ENCODE peak calls at places on chromosomes 3 and 15, in eight cellular contexts. C, Z, W, N, E, P, V and Q are unnamed samples.

GRCh38 chr15:89806565-89807550 is 7.8 kb downstream of the ANPEP start:
- DNase-seq in C (no peak), Z (no peak), W (no peak), N (no peak), E (no peak), P (no peak), V (no peak), Q (no peak)

GRCh38 chr3:124398594-124398993 is 331.7 kb upstream of the UMPS start:
- DNase-seq in C (no peak), Z (no peak), W (no peak), N (no peak), E (no peak), P (no peak), V (no peak), Q (no peak)

GRCh38 chr3:53009826-53010539 is 35.9 kb downstream of the SFMBT1 start:
- DNase-seq in C (no peak), Z (no peak), W (no peak), N (no peak), E (no peak), P (no peak), V (no peak), Q (no peak)

GRCh38 chr3:45214061-45214680 is 11.9 kb downstream of the TMEM158 start:
- DNase-seq in C (no peak), Z (no peak), W (no peak), N (no peak), E (no peak), P (no peak), V (no peak), Q (no peak)

GRCh38 chr3:191148131-191148530 is 50.9 kb upstream of the OSTN start:
- DNase-seq in C (no peak), Z (no peak), W (no peak), N (peak; percentile 12), E (no peak), P (no peak), V (no peak), Q (peak; percentile 15)

GRCh38 chr3:194622621-194623360 is 10.4 kb downstream of the TMEM44 start:
- DNase-seq in C (no peak), Z (no peak), W (no peak), N (no peak), E (no peak), P (no peak), V (no peak), Q (no peak)

GRCh38 chr3:51379746-51380330 is 5.3 kb upstream of the MANF start:
- DNase-seq in C (no peak), Z (no peak), W (no peak), N (no peak), E (no peak), P (no peak), V (no peak), Q (peak; percentile 33)

GRCh38 chr3:51338632-51339031 is 46.5 kb upstream of the MANF start:
- DNase-seq in C (no peak), Z (no peak), W (no peak), N (no peak), E (no peak), P (no peak), V (no peak), Q (no peak)

GRCh38 chr3:123411340-123412040 is 37.4 kb downstream of the ADCY5 start:
- DNase-seq in C (no peak), Z (no peak), W (no peak), N (no peak), E (no peak), P (no peak), V (no peak), Q (no peak)

GRCh38 chr3:191356586-191357439 is 26.5 kb upstream of the UTS2B start:
- DNase-seq in C (no peak), Z (no peak), W (no peak), N (peak; percentile 70), E (peak; percentile 73), P (no peak), V (no peak), Q (peak; percentile 67)

GRCh38 chr3:105367406-105368213 is 901 bp downstream of the ALCAM start:
- DNase-seq in C (peak; percentile 71), Z (no peak), W (peak; percentile 87), N (peak; percentile 87), E (peak; percentile 69), P (peak; percentile 54), V (peak; percentile 82), Q (peak; percentile 77)

GRCh38 chr15:65641723-65642475 is 20.2 kb downstream of the SLC24A1 start:
- DNase-seq in C (no peak), Z (peak; percentile 91), W (no peak), N (no peak), E (no peak), P (no peak), V (no peak), Q (peak; percentile 37)

GRCh38 chr3:126519506-126520455 is 2.2 kb upstream of the UROC1 start:
- DNase-seq in C (no peak), Z (no peak), W (no peak), N (no peak), E (no peak), P (no peak), V (no peak), Q (no peak)

GRCh38 chr3:62876064-62876463 is 848 bp upstream of the CADPS start:
- DNase-seq in C (peak; percentile 10), Z (peak; percentile 62), W (no peak), N (peak; percentile 63), E (peak; percentile 32), P (peak; percentile 56), V (no peak), Q (peak; percentile 43)

GRCh38 chr3:190575441-190576190 is 61.7 kb downstream of the IL1RAP start:
- DNase-seq in C (no peak), Z (no peak), W (peak; percentile 62), N (no peak), E (no peak), P (no peak), V (no peak), Q (no peak)

GRCh38 chr3:45029661-45030060 is 3.6 kb downstream of the CLEC3B start:
- DNase-seq in C (no peak), Z (no peak), W (no peak), N (peak; percentile 26), E (peak; percentile 80), P (no peak), V (no peak), Q (no peak)

GRCh38 chr3:126415661-126416591 is 21.2 kb downstream of the CFAP100 start:
- DNase-seq in C (no peak), Z (no peak), W (no peak), N (no peak), E (no peak), P (no peak), V (no peak), Q (no peak)

GRCh38 chr15:75067123-75067854 is 43.9 kb downstream of the PPCDC start:
- DNase-seq in C (no peak), Z (no peak), W (peak; percentile 10), N (peak; percentile 88), E (peak; percentile 20), P (no peak), V (no peak), Q (peak; percentile 11)

GRCh38 chr15:78302579-78302978 is 3.2 kb upstream of the SKIC8 start:
- DNase-seq in C (no peak), Z (no peak), W (no peak), N (peak; percentile 74), E (peak; percentile 97), P (peak; percentile 34), V (no peak), Q (no peak)

GRCh38 chr3:38327335-38328009 is 19.1 kb upstream of the XYLB start:
- DNase-seq in C (no peak), Z (no peak), W (no peak), N (peak; percentile 64), E (peak; percentile 15), P (peak; percentile 4), V (no peak), Q (peak; percentile 32)

GRCh38 chr3:66828303-66828702 is 169.8 kb upstream of the KBTBD8 start:
- DNase-seq in C (no peak), Z (no peak), W (no peak), N (no peak), E (no peak), P (no peak), V (no peak), Q (no peak)

GRCh38 chr3:60720696-60721228 is 530.5 kb downstream of the FHIT start:
- DNase-seq in C (no peak), Z (no peak), W (no peak), N (no peak), E (peak; percentile 85), P (no peak), V (no peak), Q (no peak)

GRCh38 chr3:120473896-120474675 is 23.3 kb upstream of the FSTL1 start:
- DNase-seq in C (no peak), Z (no peak), W (no peak), N (no peak), E (peak; percentile 87), P (no peak), V (no peak), Q (no peak)

GRCh38 chr3:148697311-148698189 is at the start of gene AGTR1:
- DNase-seq in C (no peak), Z (no peak), W (no peak), N (peak; percentile 28), E (peak; percentile 21), P (no peak), V (no peak), Q (no peak)

GRCh38 chr15:68031406-68031805 is 22.7 kb upstream of the PIAS1 start:
- DNase-seq in C (no peak), Z (no peak), W (no peak), N (no peak), E (no peak), P (no peak), V (no peak), Q (no peak)

GRCh38 chr3:29346828-29347227 is 66.0 kb downstream of the RBMS3 start:
- DNase-seq in C (no peak), Z (no peak), W (no peak), N (peak; percentile 28), E (peak; percentile 94), P (no peak), V (no peak), Q (no peak)

GRCh38 chr3:157089455-157090221 is 70.3 kb downstream of the CCNL1 start:
- DNase-seq in C (peak; percentile 34), Z (no peak), W (no peak), N (peak; percentile 79), E (no peak), P (peak; percentile 65), V (no peak), Q (peak; percentile 69)

GRCh38 chr3:123633530-123633929 is 48.7 kb upstream of the HACD2 start:
- DNase-seq in C (no peak), Z (no peak), W (no peak), N (no peak), E (peak; percentile 74), P (no peak), V (no peak), Q (no peak)